ENCODE peak calls at places on chromosome 1, in five cellular contexts. B, C, U, E and Z are unnamed samples.

GRCh38 chr1:121483961-121484424 is 299.2 kb downstream of the SRGAP2C start:
- DNase-seq in B (no peak), U (no peak), C (peak; percentile 67), E (no peak), Z (peak; percentile 69)

GRCh38 chr1:42209516-42210370 is 45.2 kb upstream of the GUCA2A start:
- DNase-seq in B (no peak), U (no peak), E (no peak), C (no peak), Z (no peak)

GRCh38 chr1:247448107-247448778 is 9.7 kb downstream of the OR2B11 start:
- DNase-seq in B (peak; percentile 17), U (peak; percentile 10), C (peak; percentile 9), E (no peak), Z (no peak)

GRCh38 chr1:42747125-42747524 is 7.1 kb upstream of the CLDN19 start:
- DNase-seq in E (peak; percentile 38), B (peak; percentile 42), U (peak; percentile 28), C (no peak), Z (no peak)

GRCh38 chr1:96973605-96974004 is 252.0 kb downstream of the PTBP2 start:
- DNase-seq in E (no peak), U (no peak), C (no peak), B (no peak), Z (no peak)

GRCh38 chr1:116154536-116154935 is 43.3 kb downstream of the MAB21L3 start:
- DNase-seq in U (no peak), B (no peak), C (no peak), E (no peak), Z (no peak)

GRCh38 chr1:210132582-210132981 is 100.0 kb upstream of the SERTAD4 start:
- DNase-seq in E (peak; percentile 16), C (no peak), B (no peak), U (no peak), Z (no peak)

GRCh38 chr1:247373721-247374141 is 42.1 kb upstream of the ZNF496 start:
- DNase-seq in B (peak; percentile 53), E (peak; percentile 69), U (peak; percentile 60), C (no peak), Z (no peak)

GRCh38 chr1:87061742-87062156 is 147.3 kb downstream of the HS2ST1 start:
- DNase-seq in E (no peak), B (no peak), C (no peak), U (no peak), Z (peak; percentile 82)

GRCh38 chr1:22587247-22587646 is 24.0 kb downstream of the EPHA8 start:
- DNase-seq in U (no peak), E (no peak), B (no peak), C (no peak), Z (no peak)

GRCh38 chr1:42765832-42766722 is 751 bp downstream of the P3H1 start:
- DNase-seq in E (peak; percentile 31), C (no peak), B (no peak), U (peak; percentile 19), Z (peak; percentile 50)

GRCh38 chr1:173193639-173194038 is 13.5 kb downstream of the TNFSF4 start:
- DNase-seq in U (no peak), C (peak; percentile 79), B (no peak), E (no peak), Z (peak; percentile 64)

GRCh38 chr1:202858306-202858705 is 30.6 kb downstream of the RABIF start:
- DNase-seq in B (no peak), U (no peak), C (no peak), E (no peak), Z (no peak)

GRCh38 chr1:118954286-118954890 is 33.8 kb downstream of the TBX15 start:
- DNase-seq in U (no peak), E (no peak), C (no peak), B (no peak), Z (no peak)

GRCh38 chr1:229070168-229070567 is 200.7 kb upstream of the RAB4A start:
- DNase-seq in U (no peak), E (no peak), B (no peak), C (peak; percentile 33), Z (no peak)

GRCh38 chr1:39305555-39305954 is 101.1 kb downstream of the MACF1 start:
- DNase-seq in C (no peak), E (no peak), B (no peak), U (no peak), Z (no peak)

GRCh38 chr1:101407505-101408211 is 170.8 kb downstream of the S1PR1 start:
- DNase-seq in C (no peak), E (no peak), B (no peak), U (no peak), Z (no peak)

GRCh38 chr1:153343040-153343681 is 5.5 kb downstream of the PGLYRP4 start:
- DNase-seq in C (no peak), U (no peak), B (no peak), E (no peak), Z (no peak)

GRCh38 chr1:43586136-43586726 is 55.5 kb downstream of the PTPRF start:
- DNase-seq in E (no peak), C (no peak), B (no peak), U (no peak), Z (no peak)

GRCh38 chr1:93740601-93741031 is 59.0 kb upstream of the BCAR3 start:
- DNase-seq in U (no peak), C (no peak), B (no peak), E (no peak), Z (no peak)

GRCh38 chr1:66758247-66758755 is 6.0 kb downstream of the DYNLT5 start:
- DNase-seq in C (no peak), B (no peak), U (no peak), E (no peak), Z (no peak)

GRCh38 chr1:213728593-213729536 is 258.9 kb upstream of the PROX1 start:
- DNase-seq in E (no peak), C (no peak), U (no peak), B (no peak), Z (no peak)

GRCh38 chr1:92965003-92965402 is 3.7 kb upstream of the DIPK1A start:
- DNase-seq in C (no peak), U (peak; percentile 50), E (peak; percentile 77), B (no peak), Z (no peak)

GRCh38 chr1:171941920-171942319 is 100.6 kb downstream of the DNM3 start:
- DNase-seq in E (no peak), U (no peak), B (no peak), C (no peak), Z (no peak)

GRCh38 chr1:199759268-199759724 is 268.2 kb upstream of the NR5A2 start:
- DNase-seq in C (no peak), E (no peak), U (no peak), B (no peak), Z (peak; percentile 57)

GRCh38 chr1:24957016-24957807 is 27.1 kb upstream of the RUNX3 start:
- DNase-seq in U (no peak), C (no peak), E (no peak), B (no peak), Z (no peak)

GRCh38 chr1:11594222-11594621 is 60.0 kb downstream of the FBXO2 start:
- DNase-seq in E (no peak), C (peak; percentile 3), B (no peak), U (no peak), Z (no peak)

GRCh38 chr1:99110140-99111041 is 105.7 kb upstream of the PLPPR5 start:
- DNase-seq in C (no peak), B (no peak), U (no peak), E (no peak), Z (no peak)

GRCh38 chr1:22341791-22342605 is 109.7 kb upstream of the ZBTB40 start:
- DNase-seq in B (no peak), C (peak; percentile 20), U (no peak), E (no peak), Z (no peak)

GRCh38 chr1:55718758-55719671 is 503.9 kb upstream of the USP24 start:
- DNase-seq in E (no peak), U (no peak), C (peak; percentile 100), B (no peak), Z (peak; percentile 99)